ENCODE peak calls at places on chromosomes 13 and 19, in eight cellular contexts. I, B, Q, T, H, A, Y and J are unnamed samples.

GRCh38 chr19:13689050-13689449 is 75.3 kb upstream of the MRI1 start:
- DNase-seq in T (no peak), B (no peak), H (peak), A (no peak), Y (no peak), I (no peak), Q (peak), J (peak)

GRCh38 chr13:70812481-70812880 is 704.2 kb upstream of the KLHL1 start:
- DNase-seq in Y (no peak), I (no peak), B (no peak), H (no peak), Q (no peak), T (no peak), A (no peak), J (no peak)

GRCh38 chr13:37348916-37349653 is 243.6 kb upstream of the CSNK1A1L start:
- DNase-seq in B (no peak), A (no peak), Q (no peak), Y (no peak), H (peak), I (no peak), T (no peak), J (no peak)

GRCh38 chr19:32570081-32570785 is 10.8 kb upstream of the PDCD5 start:
- DNase-seq in I (no peak), B (peak), Y (peak), Q (peak), A (peak), H (peak), T (peak), J (peak)

GRCh38 chr19:47726467-47726866 is 13.2 kb downstream of the EHD2 start:
- DNase-seq in Q (no peak), Y (no peak), B (no peak), H (peak), I (peak), T (no peak), A (no peak), J (no peak)

GRCh38 chr13:82878536-82878935 is 1003.7 kb downstream of the SLITRK1 start:
- DNase-seq in I (peak), A (no peak), H (peak), Y (no peak), B (no peak), Q (no peak), T (no peak), J (no peak)

GRCh38 chr13:26476111-26476743 is 81.3 kb upstream of the WASF3 start:
- DNase-seq in Q (no peak), B (no peak), A (no peak), H (peak), Y (no peak), I (no peak), T (no peak), J (no peak)

GRCh38 chr13:105928901-105929300 is 606.6 kb downstream of the EFNB2 start:
- DNase-seq in T (no peak), Q (no peak), H (no peak), B (no peak), Y (no peak), I (no peak), A (no peak), J (no peak)

GRCh38 chr19:37953576-37954303 is 46.7 kb downstream of the SIPA1L3 start:
- DNase-seq in B (no peak), A (no peak), T (no peak), Y (no peak), Q (no peak), H (peak), I (no peak), J (no peak)

GRCh38 chr19:16825312-16826168 is 3.7 kb upstream of the SIN3B start:
- DNase-seq in T (peak), Y (no peak), Q (no peak), A (peak), H (peak), B (no peak), I (peak), J (no peak)

GRCh38 chr19:35134601-35135091 is at the start of gene LGI4:
- DNase-seq in B (no peak), H (no peak), A (no peak), T (no peak), I (no peak), Q (no peak), Y (no peak), J (no peak)

GRCh38 chr19:18167975-18168645 is 5.5 kb upstream of the IFI30 start:
- DNase-seq in B (peak), I (no peak), Q (peak), T (no peak), Y (peak), A (peak), H (peak), J (peak)

GRCh38 chr13:111530137-111530536 is 209.7 kb downstream of the TEX29 start:
- DNase-seq in Q (no peak), H (no peak), I (no peak), T (no peak), A (no peak), B (no peak), Y (no peak), J (no peak)

GRCh38 chr13:37192986-37193385 is 87.5 kb upstream of the CSNK1A1L start:
- DNase-seq in A (no peak), Y (no peak), I (no peak), H (peak), Q (no peak), B (no peak), T (no peak), J (no peak)

GRCh38 chr19:14023404-14024235 is 4.3 kb upstream of the RLN3 start:
- DNase-seq in Y (no peak), T (no peak), H (peak), Q (peak), I (no peak), B (no peak), A (peak), J (peak)

GRCh38 chr13:72004975-72005374 is 138.0 kb upstream of the DACH1 start:
- DNase-seq in B (no peak), Y (no peak), A (no peak), H (peak), I (peak), Q (no peak), T (no peak), J (no peak)

GRCh38 chr13:110298566-110299321 is 8.2 kb downstream of the COL4A1 start:
- DNase-seq in Y (no peak), I (no peak), H (no peak), Q (peak), B (no peak), T (no peak), A (peak), J (no peak)

GRCh38 chr19:51439021-51439465 is 19.2 kb downstream of the SIGLEC8 start:
- DNase-seq in Q (peak), I (no peak), A (no peak), Y (peak), B (peak), H (peak), T (no peak), J (peak)